ENCODE peak calls at places on chromosomes 12 and 14, in eight cellular contexts. T, W, S, M, O, D, R and A are unnamed samples.
A peak's percentile ranks its signal among the peaks of the same experiment; 100 is the strongest.

GRCh38 chr12:25771062-25771461 is 187.4 kb upstream of the RASSF8 start:
- DNase-seq in M (peak; percentile 68), D (no peak), T (peak; percentile 26), R (no peak), W (no peak), O (no peak), S (peak; percentile 70), A (no peak)

GRCh38 chr12:52528641-52529143 is 8.5 kb upstream of the KRT5 start:
- DNase-seq in S (no peak), R (no peak), W (no peak), O (no peak), M (no peak), D (no peak), T (no peak), A (no peak)

GRCh38 chr14:54606631-54607133 is 39.8 kb downstream of the SAMD4A start:
- DNase-seq in R (no peak), S (peak; percentile 88), D (no peak), T (peak; percentile 83), M (peak; percentile 50), O (no peak), W (no peak), A (no peak)

GRCh38 chr14:38199076-38199475 is 8.6 kb upstream of the SSTR1 start:
- DNase-seq in O (no peak), M (no peak), W (no peak), R (no peak), S (no peak), T (no peak), D (no peak), A (no peak)

GRCh38 chr12:120167529-120168095 is 26.9 kb downstream of the GCN1 start:
- DNase-seq in S (peak; percentile 14), D (no peak), O (no peak), M (no peak), T (no peak), W (no peak), R (no peak), A (no peak)

GRCh38 chr12:27869567-27869966 is 89.5 kb upstream of the MANSC4 start:
- DNase-seq in D (no peak), O (no peak), W (no peak), R (no peak), M (no peak), T (no peak), S (no peak), A (no peak)

GRCh38 chr14:98210045-98210678 is 1061.8 kb downstream of the BCL11B start:
- DNase-seq in M (no peak), R (no peak), O (no peak), W (no peak), T (peak; percentile 2), S (no peak), D (no peak), A (no peak)

GRCh38 chr14:38950676-38951075 is 152.4 kb downstream of the SEC23A start:
- DNase-seq in M (no peak), W (no peak), R (no peak), T (no peak), S (peak; percentile 16), O (no peak), D (no peak), A (no peak)

DNA sequence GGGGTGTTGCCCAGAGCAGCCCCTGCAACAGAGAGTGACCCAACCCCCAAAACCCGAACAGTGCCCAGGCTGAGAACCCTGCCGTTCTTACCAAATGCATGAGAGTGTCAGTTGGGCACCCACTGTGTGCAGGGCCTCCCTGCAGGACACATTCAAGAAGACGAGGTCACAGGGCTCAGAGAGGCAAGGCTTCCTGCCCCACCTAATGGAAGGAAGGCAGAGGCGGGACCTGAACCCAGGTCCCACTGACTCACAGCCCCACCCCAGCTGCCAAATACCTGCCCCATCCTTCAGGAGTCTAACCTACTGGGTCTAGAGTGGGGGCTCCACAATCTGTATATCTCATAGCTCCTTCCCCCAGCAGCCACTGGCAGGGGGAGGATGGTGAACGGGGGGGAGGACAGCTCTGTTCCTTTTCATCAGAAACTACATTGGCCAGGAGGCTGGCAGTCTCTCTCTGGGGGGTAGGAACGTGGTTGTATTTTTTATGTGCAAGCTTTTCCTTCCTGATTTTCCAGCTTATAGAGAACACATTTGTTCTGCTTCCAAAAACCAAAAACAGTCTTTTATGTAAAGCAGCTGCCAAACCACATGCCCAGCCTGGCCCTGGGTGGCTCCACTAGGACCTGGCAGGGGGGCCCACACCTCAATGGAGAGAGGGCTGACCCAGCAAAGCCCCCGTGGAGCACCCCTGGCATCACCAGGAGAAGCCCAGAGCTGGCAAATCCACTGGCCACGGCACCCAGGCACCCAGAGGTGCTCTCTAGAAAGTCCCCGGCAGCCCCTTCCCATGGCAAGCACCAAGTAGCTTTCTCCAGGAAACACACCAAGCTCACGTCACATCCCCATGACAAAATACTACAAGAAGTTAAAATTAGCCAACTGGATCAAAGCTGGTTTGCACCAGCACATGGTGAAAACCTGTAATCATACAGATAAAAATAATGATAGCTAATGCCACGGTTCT is 17.0 kb downstream of the NCOR2 start:
- DNase-seq in R (no peak), S (no peak), M (no peak), D (no peak), W (no peak), T (peak; percentile 40), O (no peak), A (no peak)
- TF ChIP-seq CTCF in R (no peak), S (no peak), M (no peak), D (no peak), W (no peak), T (no peak), O (no peak), A (no peak)

GRCh38 chr12:93571360-93571853 is 1.1 kb upstream of the SOCS2 start:
- DNase-seq in M (peak; percentile 51), O (peak; percentile 76), S (peak; percentile 65), D (peak; percentile 25), R (no peak), T (peak; percentile 45), W (peak; percentile 50), A (no peak)

GRCh38 chr12:93570552-93571359 is 1.7 kb upstream of the SOCS2 start:
- DNase-seq in O (peak; percentile 88), R (peak; percentile 85), T (peak; percentile 91), M (peak; percentile 94), W (peak; percentile 89), D (peak; percentile 81), S (peak; percentile 93), A (peak; percentile 60)

GRCh38 chr12:93573552-93574223 is 1.2 kb downstream of the SOCS2 start:
- DNase-seq in R (no peak), W (no peak), M (peak; percentile 21), D (no peak), T (peak; percentile 40), O (no peak), S (peak; percentile 62), A (no peak)

GRCh38 chr12:93572712-93573551 is 457 bp downstream of the SOCS2 start:
- DNase-seq in D (no peak), O (no peak), S (no peak), M (peak; percentile 45), W (no peak), T (peak; percentile 32), R (no peak), A (no peak)

GRCh38 chr12:93571854-93572711 is at the start of gene SOCS2:
- DNase-seq in R (no peak), S (no peak), M (peak; percentile 22), T (no peak), O (peak; percentile 35), D (no peak), W (no peak), A (no peak)
- H3K4me3 ChIP-seq in R (peak within 1 kb of the TSS; percentile 77), S (peak within 1 kb of the TSS; percentile 77), M (peak within 1 kb of the TSS; percentile 69), T (peak within 1 kb of the TSS; percentile 64), O (peak within 1 kb of the TSS; percentile 64), D (peak within 1 kb of the TSS; percentile 84), W (peak within 1 kb of the TSS; percentile 73), A (peak within 1 kb of the TSS; percentile 72)

GRCh38 chr12:115750340-115750739 is 527.2 kb downstream of the MED13L start:
- DNase-seq in T (no peak), S (no peak), M (no peak), D (no peak), R (no peak), W (no peak), O (no peak), A (no peak)

GRCh38 chr12:115755061-115755751 is 522.3 kb downstream of the MED13L start:
- DNase-seq in S (no peak), D (no peak), O (no peak), M (no peak), W (no peak), T (no peak), R (no peak), A (no peak)

GRCh38 chr12:115752151-115752550 is 525.3 kb downstream of the MED13L start:
- DNase-seq in S (peak; percentile 61), M (peak; percentile 65), T (peak; percentile 55), R (peak; percentile 11), O (no peak), D (no peak), W (no peak), A (no peak)

GRCh38 chr12:115755752-115756140 is 521.7 kb downstream of the MED13L start:
- DNase-seq in M (no peak), T (no peak), R (no peak), O (no peak), W (no peak), S (no peak), D (no peak), A (no peak)

DNA sequence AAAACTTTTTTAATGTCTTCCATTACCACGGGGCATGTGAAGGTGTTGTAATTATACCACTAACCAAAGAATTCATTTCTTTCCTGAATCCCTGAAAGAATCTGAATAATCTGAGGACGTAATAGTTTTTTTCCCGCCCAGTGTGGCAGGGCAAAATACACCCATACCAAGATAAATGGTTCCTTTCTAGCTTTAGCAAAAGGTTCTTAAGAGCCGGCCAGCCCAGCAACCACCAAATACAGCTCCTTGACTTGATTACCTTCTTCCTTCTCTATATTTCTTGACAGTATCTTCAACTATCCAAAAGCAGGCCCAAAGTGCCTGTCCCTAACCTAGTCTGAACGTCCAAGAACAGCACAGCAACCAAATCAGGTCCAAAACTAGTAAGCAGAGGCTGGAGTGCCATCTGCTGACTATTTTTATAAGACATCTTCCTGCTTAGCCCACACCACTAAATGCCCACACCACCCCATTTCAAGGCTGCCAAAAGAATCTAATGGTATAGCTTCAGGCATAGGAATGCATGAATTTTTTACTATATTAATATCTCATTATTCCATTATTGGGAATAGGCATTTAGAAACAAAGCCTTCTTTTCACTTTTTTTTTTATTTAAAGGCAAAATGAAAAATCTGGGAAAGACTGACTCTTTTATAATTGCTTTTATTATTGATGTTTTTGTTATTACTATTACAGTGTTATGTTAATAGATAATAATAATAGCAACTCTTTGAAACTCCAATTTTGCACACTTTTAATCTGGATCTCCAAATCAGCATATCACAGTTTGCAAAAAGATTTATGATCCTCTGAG is 524.4 kb downstream of the MED13L start:
- DNase-seq in D (peak; percentile 9), S (peak; percentile 81), O (peak; percentile 58), R (peak; percentile 48), W (peak; percentile 42), M (peak; percentile 84), T (peak; percentile 74), A (peak; percentile 77)
- TF ChIP-seq CTCF in D (peak; percentile 64), S (peak; percentile 67), O (peak; percentile 82), R (peak; percentile 79), W (peak; percentile 66), M (peak; percentile 86), T (peak; percentile 60), A (peak; percentile 58)

GRCh38 chr14:53006931-53007330 is 56.1 kb upstream of the FERMT2 start:
- DNase-seq in T (no peak), M (no peak), R (no peak), D (no peak), W (no peak), O (no peak), S (no peak), A (no peak)

GRCh38 chr14:53004976-53005375 is 54.1 kb upstream of the FERMT2 start:
- DNase-seq in D (no peak), M (peak; percentile 15), T (no peak), S (peak; percentile 42), W (no peak), O (no peak), R (no peak), A (no peak)

GRCh38 chr14:53011053-53011462 is 60.2 kb upstream of the FERMT2 start:
- DNase-seq in R (peak; percentile 96), D (peak; percentile 7), S (peak; percentile 99), O (peak; percentile 61), W (peak; percentile 21), M (peak; percentile 98), T (peak; percentile 97), A (peak; percentile 95)

GRCh38 chr14:53010193-53010592 is 59.3 kb upstream of the FERMT2 start:
- DNase-seq in M (no peak), D (no peak), W (no peak), R (no peak), T (no peak), O (no peak), S (no peak), A (no peak)
- H3K4me3 ChIP-seq in M (no peak overlapping the region), D (no peak overlapping the region), W (no peak overlapping the region), R (no peak overlapping the region), T (no peak overlapping the region), O (no peak overlapping the region), S (no peak overlapping the region), A (no peak overlapping the region)